ENCODE peak calls at places on chromosome 18, in five cellular contexts. I, E, J, T and M are unnamed samples.

GRCh38 chr18:23890589-23890988 is 124.0 kb upstream of the TTC39C start:
- DNase-seq in I (no peak), E (no peak), J (no peak), T (no peak), M (no peak)

GRCh38 chr18:54845788-54846187 is 17.5 kb downstream of the RAB27B start:
- DNase-seq in I (no peak), E (no peak), J (no peak), T (no peak), M (no peak)

GRCh38 chr18:24006731-24007308 is 7.7 kb upstream of the TTC39C start:
- DNase-seq in I (no peak), E (no peak), J (peak; percentile 48), T (no peak), M (no peak)

GRCh38 chr18:5747678-5748077 is 147.6 kb downstream of the TMEM200C start:
- DNase-seq in I (no peak), E (no peak), J (no peak), T (no peak), M (no peak)

GRCh38 chr18:48993586-48993985 is 42.8 kb upstream of the SMAD7 start:
- DNase-seq in I (no peak), E (no peak), J (no peak), T (no peak), M (no peak)

GRCh38 chr18:812123-812672 is at the start of gene YES1:
- DNase-seq in I (peak; percentile 85), E (peak; percentile 61), J (peak; percentile 80), T (peak; percentile 95), M (peak; percentile 90)

GRCh38 chr18:25244170-25244569 is 107.8 kb downstream of the ZNF521 start:
- DNase-seq in I (no peak), E (no peak), J (no peak), T (no peak), M (no peak)

GRCh38 chr18:41529093-41529492 is 425.9 kb upstream of the PIK3C3 start:
- DNase-seq in I (no peak), E (no peak), J (no peak), T (no peak), M (no peak)

GRCh38 chr18:76354348-76354747 is 140.7 kb downstream of the ZNF516 start:
- DNase-seq in I (no peak), E (no peak), J (no peak), T (no peak), M (no peak)

GRCh38 chr18:53004798-53005197 is 664.8 kb downstream of the DCC start:
- DNase-seq in I (no peak), E (no peak), J (peak; percentile 4), T (no peak), M (no peak)

GRCh38 chr18:28108254-28108653 is 68.7 kb downstream of the CDH2 start:
- DNase-seq in I (no peak), E (no peak), J (no peak), T (no peak), M (no peak)

GRCh38 chr18:26621161-26622026 is 73.0 kb upstream of the KCTD1 start:
- DNase-seq in I (no peak), E (no peak), J (peak; percentile 69), T (no peak), M (peak; percentile 82)

GRCh38 chr18:73316513-73316912 is 448.7 kb upstream of the NETO1 start:
- DNase-seq in I (no peak), E (no peak), J (no peak), T (no peak), M (no peak)

GRCh38 chr18:51321696-51322095 is 124.2 kb upstream of the MEX3C start:
- DNase-seq in I (no peak), E (peak; percentile 81), J (no peak), T (no peak), M (no peak)

GRCh38 chr18:23779696-23780303 is 90.5 kb downstream of the LAMA3 start:
- DNase-seq in I (no peak), E (no peak), J (no peak), T (no peak), M (no peak)

GRCh38 chr18:50571606-50572005 is 11.7 kb downstream of the MAPK4 start:
- DNase-seq in I (no peak), E (no peak), J (no peak), T (no peak), M (no peak)

GRCh38 chr18:37383036-37383788 is 182.4 kb downstream of the CELF4 start:
- DNase-seq in I (no peak), E (no peak), J (no peak), T (no peak), M (peak; percentile 59)

GRCh38 chr18:61855127-61855991 is 37.4 kb downstream of the RNF152 start:
- DNase-seq in I (no peak), E (no peak), J (no peak), T (no peak), M (no peak)

GRCh38 chr18:74478876-74479275 is 17.3 kb upstream of the CNDP2 start:
- DNase-seq in I (no peak), E (no peak), J (no peak), T (no peak), M (no peak)

GRCh38 chr18:11747731-11748130 is 58.7 kb downstream of the GNAL start:
- DNase-seq in I (no peak), E (no peak), J (no peak), T (no peak), M (no peak)

GRCh38 chr18:5720132-5720531 is 175.2 kb downstream of the TMEM200C start:
- DNase-seq in I (no peak), E (no peak), J (no peak), T (no peak), M (no peak)

GRCh38 chr18:63365909-63366269 is 1.1 kb downstream of the KDSR start:
- DNase-seq in I (no peak), E (no peak), J (peak; percentile 9), T (no peak), M (no peak)

GRCh38 chr18:76445275-76445674 is 49.8 kb downstream of the ZNF516 start:
- DNase-seq in I (no peak), E (no peak), J (no peak), T (no peak), M (no peak)

GRCh38 chr18:22538463-22538862 is 120.7 kb upstream of the CTAGE1 start:
- DNase-seq in I (peak; percentile 85), E (no peak), J (no peak), T (no peak), M (no peak)

GRCh38 chr18:35780937-35781336 is 191.5 kb upstream of the RMP24 start:
- DNase-seq in I (no peak), E (no peak), J (no peak), T (no peak), M (no peak)

GRCh38 chr18:55110436-55110835 is 151.2 kb upstream of the CCDC68 start:
- DNase-seq in I (no peak), E (no peak), J (no peak), T (no peak), M (no peak)

GRCh38 chr18:55323051-55323994 is 264.7 kb downstream of the TCF4 start:
- DNase-seq in I (no peak), E (no peak), J (no peak), T (no peak), M (no peak)

GRCh38 chr18:8584798-8585197 is 24.4 kb upstream of the RAB12 start:
- DNase-seq in I (no peak), E (no peak), J (no peak), T (no peak), M (no peak)

GRCh38 chr18:23982154-23983071 is 32.1 kb upstream of the TTC39C start:
- DNase-seq in I (peak; percentile 86), E (no peak), J (no peak), T (peak; percentile 92), M (peak; percentile 54)

GRCh38 chr18:70659026-70659726 is 370.3 kb downstream of the SOCS6 start:
- DNase-seq in I (no peak), E (no peak), J (no peak), T (no peak), M (no peak)

DNA sequence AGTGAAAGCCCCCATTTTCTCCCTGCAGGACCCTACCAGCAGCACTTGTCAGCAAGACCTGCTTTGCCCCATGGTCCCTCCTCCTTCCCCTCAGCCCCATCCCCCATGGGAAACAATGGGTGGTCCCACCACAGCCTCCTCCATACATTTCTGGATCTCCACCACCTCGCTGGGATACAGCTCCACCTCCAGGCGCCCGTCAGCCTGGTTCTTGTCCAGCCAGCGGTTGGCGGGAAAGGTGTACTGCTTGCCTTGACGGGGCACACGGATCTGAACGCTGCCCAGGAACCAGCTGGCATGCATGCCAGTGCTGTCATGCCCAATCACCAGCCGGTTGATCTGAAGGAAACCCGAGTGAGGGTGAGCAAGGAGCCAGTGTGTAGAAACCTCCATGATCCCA is 90.9 kb downstream of the LOXHD1 start:
- DNase-seq in I (no peak), E (no peak), J (no peak), T (no peak), M (no peak)
- H3K4me3 ChIP-seq in I (no peak overlapping the region), E (no peak overlapping the region), J (no peak overlapping the region), T (no peak overlapping the region), M (no peak overlapping the region)

DNA sequence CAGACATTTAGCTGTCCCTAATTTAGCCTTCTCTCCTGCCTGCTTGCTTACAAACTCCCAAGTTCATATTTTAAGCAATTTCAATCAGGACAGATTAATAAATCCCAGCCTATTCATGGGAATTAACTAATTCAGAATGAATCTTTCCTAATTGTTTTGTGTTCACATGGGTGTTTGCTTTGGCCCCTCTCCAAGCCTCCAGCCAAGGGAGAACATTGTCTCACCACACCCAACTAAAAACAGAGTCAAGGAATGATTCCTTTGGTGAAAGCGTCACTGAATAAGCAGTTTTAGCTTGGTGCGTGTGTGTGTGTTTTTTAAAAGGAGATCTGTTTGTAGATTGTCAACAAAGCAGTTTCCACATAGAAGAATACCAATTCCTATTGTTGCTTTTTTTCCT is 43.0 kb upstream of the DSG1 start:
- DNase-seq in I (no peak), E (peak; percentile 53), J (no peak), T (no peak), M (no peak)
- H3K4me3 ChIP-seq in I (no peak overlapping the region), E (no peak overlapping the region), J (no peak overlapping the region), T (no peak overlapping the region), M (no peak overlapping the region)

GRCh38 chr18:9737814-9738160 is 29.7 kb downstream of the RAB31 start:
- DNase-seq in I (no peak), E (no peak), J (no peak), T (no peak), M (no peak)
- H3K4me3 ChIP-seq in I (no peak overlapping the region), E (no peak overlapping the region), J (no peak overlapping the region), T (no peak overlapping the region), M (no peak overlapping the region)

GRCh38 chr18:57789759-57790158 is 13.4 kb downstream of the ATP8B1 start:
- DNase-seq in I (no peak), E (no peak), J (no peak), T (no peak), M (no peak)

GRCh38 chr18:57787068-57787682 is 15.9 kb downstream of the ATP8B1 start:
- DNase-seq in I (no peak), E (no peak), J (no peak), T (no peak), M (no peak)

GRCh38 chr18:57791192-57791591 is 11.9 kb downstream of the ATP8B1 start:
- DNase-seq in I (no peak), E (no peak), J (no peak), T (no peak), M (no peak)

GRCh38 chr18:57790316-57790715 is 12.8 kb downstream of the ATP8B1 start:
- DNase-seq in I (no peak), E (no peak), J (no peak), T (no peak), M (no peak)

DNA sequence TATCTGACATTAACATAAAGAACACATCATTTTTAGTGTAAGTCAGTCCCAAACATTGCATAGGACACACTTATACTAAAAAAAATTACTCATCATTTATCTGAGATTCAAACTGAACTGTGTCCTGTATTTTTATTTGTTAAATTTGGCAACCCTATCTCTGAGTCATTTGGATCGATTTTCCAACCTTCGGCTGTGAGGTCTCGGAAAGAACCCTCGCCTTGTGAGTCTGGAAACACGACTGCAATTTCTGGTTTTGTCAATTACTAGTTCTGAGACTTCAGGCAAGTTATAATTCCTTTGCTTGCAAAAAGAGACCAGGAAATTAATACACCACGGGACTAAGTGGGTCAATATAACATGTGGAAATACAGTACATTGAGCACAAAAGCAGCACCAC is 14.0 kb downstream of the ATP8B1 start:
- DNase-seq in I (no peak), E (no peak), J (no peak), T (no peak), M (no peak)
- H3K4me3 ChIP-seq in I (peak overlapping the region; percentile 19), E (no peak overlapping the region), J (no peak overlapping the region), T (no peak overlapping the region), M (no peak overlapping the region)